ENCODE peak calls at places on chromosomes 2 and 18, in four cellular contexts. T is SK-N-SH, I is left ventricle myocardium inferior, R is EL. K is an unnamed sample.

GRCh38 chr2:230956827-230957755 is 32.0 kb upstream of the GPR55 start:
- DNase-seq in T (peak; percentile 84), I (peak; percentile 55), R (peak; percentile 68), K (peak; percentile 61)

GRCh38 chr18:7094432-7094831 is 23.2 kb downstream of the LAMA1 start:
- DNase-seq in T (no peak), I (no peak), R (no peak), K (no peak)

GRCh38 chr2:149307014-149307413 is 23.4 kb upstream of the LYPD6 start:
- DNase-seq in T (peak; percentile 49), I (no peak), R (no peak), K (no peak)

GRCh38 chr2:220373878-220374277 is 746.4 kb downstream of the SLC4A3 start:
- DNase-seq in T (no peak), I (no peak), R (peak; percentile 24), K (no peak)

GRCh38 chr2:12723741-12724463 is 7.2 kb downstream of the TRIB2 start:
- DNase-seq in T (no peak), I (no peak), R (no peak), K (no peak)

GRCh38 chr2:15262792-15263191 is 298.3 kb downstream of the NBAS start:
- DNase-seq in T (no peak), I (no peak), R (no peak), K (no peak)

GRCh38 chr2:207143474-207144190 is 22.1 kb downstream of the KLF7 start:
- DNase-seq in T (no peak), I (peak; percentile 83), R (peak; percentile 57), K (peak; percentile 84)

GRCh38 chr2:222038086-222038802 is 260.6 kb downstream of the PAX3 start:
- DNase-seq in T (no peak), I (no peak), R (peak; percentile 47), K (no peak)

GRCh38 chr2:127986548-127987079 is 41.2 kb downstream of the SAP130 start:
- DNase-seq in T (no peak), I (no peak), R (no peak), K (no peak)

GRCh38 chr2:101568969-101569368 is 94.1 kb upstream of the RFX8 start:
- DNase-seq in T (no peak), I (no peak), R (no peak), K (no peak)

GRCh38 chr18:56185126-56185525 is 453.3 kb downstream of the TXNL1 start:
- DNase-seq in T (no peak), I (no peak), R (no peak), K (no peak)

GRCh38 chr18:50163505-50163904 is 31.4 kb downstream of the MYO5B start:
- DNase-seq in T (no peak), I (no peak), R (no peak), K (no peak)

GRCh38 chr2:102120261-102121259 is 22.0 kb upstream of the IL1R1 start:
- DNase-seq in T (no peak), I (no peak), R (no peak), K (no peak)

K was measured in aorta.